ENCODE peak calls at places on chromosomes 2 and 18, in ten cellular contexts. E is T-cell; K is NCI-H1930; B is activated effector memory CD4-positive, alpha-beta T cell treated with anti-CD3 and anti-CD28 coated beads, Interleukin-2, amount 50 U/mL, for 16 hours; D is cardiac fibroblast; Q is ACHN; T is NCI-H526; V is endothelial cell; U is progenitor cell of endocrine pancreas; X is T-helper 9 cell. W is an unnamed sample.

GRCh38 chr2:197708331-197708730 is 3.2 kb downstream of the MARS2 start:
- DNase-seq in U (no peak), K (no peak), V (no peak), Q (peak), T (no peak), E (no peak), B (no peak), D (peak), X (no peak), W (no peak)

GRCh38 chr2:151638188-151638933 is 95.9 kb downstream of the NEB start:
- DNase-seq in X (peak), K (no peak), Q (peak), U (no peak), E (peak), T (no peak), D (peak), B (peak), V (no peak), W (no peak)

GRCh38 chr2:25301453-25302352 is 40.0 kb downstream of the DNMT3A start:
- DNase-seq in V (no peak), Q (peak), B (peak), E (no peak), K (no peak), D (peak), U (no peak), X (peak), T (no peak), W (no peak)

GRCh38 chr2:30877833-30878232 is 70.6 kb upstream of the CAPN13 start:
- DNase-seq in Q (no peak), U (no peak), B (no peak), X (no peak), V (no peak), K (no peak), D (no peak), T (no peak), E (no peak), W (no peak)

GRCh38 chr2:120287183-120288015 is 34.7 kb downstream of the RALB start:
- DNase-seq in Q (peak), B (peak), X (no peak), V (no peak), T (no peak), E (no peak), U (no peak), K (no peak), D (peak), W (no peak)

GRCh38 chr2:238060096-238060541 is 682 bp upstream of the SCLY start:
- DNase-seq in K (no peak), V (no peak), U (no peak), B (no peak), D (peak), E (no peak), T (no peak), X (no peak), Q (no peak), W (no peak)

GRCh38 chr2:198383392-198383791 is 579.0 kb downstream of the PLCL1 start:
- DNase-seq in K (no peak), T (no peak), X (no peak), U (no peak), V (no peak), D (no peak), E (no peak), Q (no peak), B (no peak), W (no peak)

GRCh38 chr18:49548266-49548665 is 13.6 kb upstream of the LIPG start:
- DNase-seq in K (no peak), B (no peak), E (no peak), U (no peak), V (no peak), T (no peak), D (no peak), X (no peak), Q (no peak), W (no peak)

GRCh38 chr2:203782262-203782976 is 76.0 kb downstream of the CD28 start:
- DNase-seq in X (peak), Q (peak), U (peak), T (peak), K (peak), V (peak), D (peak), E (peak), B (peak), W (peak)

GRCh38 chr18:12255626-12256026 is 1.5 kb downstream of the CIDEA start:
- DNase-seq in B (no peak), T (no peak), D (no peak), U (no peak), E (no peak), V (no peak), X (no peak), K (no peak), Q (no peak), W (no peak)

GRCh38 chr18:5646739-5647138 is 102.9 kb upstream of the EPB41L3 start:
- DNase-seq in E (no peak), D (no peak), B (no peak), X (no peak), K (no peak), Q (no peak), V (no peak), T (no peak), U (no peak), W (no peak)

GRCh38 chr2:75709297-75709696 is 1.4 kb downstream of the GCFC2 start:
- DNase-seq in U (no peak), V (no peak), B (no peak), D (no peak), Q (peak), T (no peak), E (no peak), X (no peak), K (no peak), W (no peak)

GRCh38 chr18:63112681-63113080 is 206.9 kb downstream of the BCL2 start:
- DNase-seq in E (no peak), U (no peak), X (no peak), K (no peak), T (no peak), V (no peak), D (no peak), Q (no peak), B (no peak), W (no peak)

GRCh38 chr2:65386340-65386739 is 46.1 kb downstream of the SPRED2 start:
- DNase-seq in E (no peak), T (no peak), K (no peak), X (no peak), B (no peak), Q (no peak), D (no peak), V (no peak), U (no peak), W (no peak)

GRCh38 chr2:164242409-164242808 is 378.9 kb downstream of the GRB14 start:
- DNase-seq in X (no peak), T (no peak), V (no peak), B (no peak), Q (no peak), K (no peak), D (no peak), U (no peak), E (no peak), W (no peak)

GRCh38 chr2:25323612-25324189 is 18.0 kb downstream of the DNMT3A start:
- DNase-seq in T (no peak), X (no peak), B (no peak), K (no peak), V (no peak), D (no peak), Q (no peak), U (no peak), E (no peak), W (no peak)

GRCh38 chr18:55124078-55124477 is 164.8 kb upstream of the CCDC68 start:
- DNase-seq in B (no peak), E (no peak), V (no peak), Q (no peak), D (peak), U (no peak), T (no peak), X (no peak), K (no peak), W (no peak)